ENCODE peak calls at places on chromosomes 7 and 10, in ten cellular contexts. T is fibroblast of lung, R is AG04450, A is Panc1, Q is A673, F is heart right ventricle, S is upper lobe of right lung, O is AG04449, H is astrocyte of the cerebellum, U is uterus. Y is an unnamed sample.

GRCh38 chr7:45573636-45574470 is at the start of gene ADCY1:
- DNase-seq in U (no peak), Q (peak), R (no peak), A (no peak), H (no peak), F (peak), S (no peak), O (no peak), T (no peak), Y (no peak)

GRCh38 chr10:110528224-110528997 is 30.7 kb downstream of the DUSP5 start:
- DNase-seq in R (no peak), S (no peak), O (no peak), A (no peak), F (no peak), H (no peak), Q (peak), U (no peak), T (no peak), Y (no peak)

GRCh38 chr10:19412531-19412930 is 363.9 kb downstream of the MALRD1 start:
- DNase-seq in A (no peak), F (no peak), O (no peak), R (peak), Q (peak), S (no peak), H (peak), U (no peak), T (peak), Y (no peak)

GRCh38 chr10:11246752-11247467 is 229.2 kb downstream of the CELF2 start:
- DNase-seq in F (no peak), Q (no peak), T (no peak), H (no peak), U (no peak), O (no peak), S (no peak), A (no peak), R (no peak), Y (no peak)

GRCh38 chr7:24576171-24577052 is 3.2 kb downstream of the PALS2 start:
- DNase-seq in S (no peak), U (no peak), H (peak), Q (peak), R (peak), F (no peak), O (peak), T (peak), A (peak), Y (peak)

GRCh38 chr7:142882338-142882678 is 3.2 kb downstream of the TRPV6 start:
- DNase-seq in R (no peak), T (no peak), O (no peak), S (no peak), F (no peak), H (no peak), A (no peak), Q (no peak), U (no peak), Y (no peak)

GRCh38 chr10:42544945-42545344 is 93.4 kb downstream of the ZNF33B start:
- DNase-seq in Q (no peak), U (no peak), H (no peak), R (no peak), O (no peak), T (no peak), S (no peak), A (no peak), F (no peak), Y (no peak)

GRCh38 chr7:15199482-15199881 is 296.9 kb upstream of the DGKB start:
- DNase-seq in H (peak), A (no peak), U (no peak), O (no peak), F (no peak), T (peak), Q (peak), R (no peak), S (no peak), Y (no peak)

GRCh38 chr7:46448478-46448877 is 527.4 kb upstream of the IGFBP3 start:
- DNase-seq in S (no peak), U (no peak), Q (no peak), H (no peak), A (no peak), F (no peak), T (no peak), O (no peak), R (no peak), Y (no peak)

DNA sequence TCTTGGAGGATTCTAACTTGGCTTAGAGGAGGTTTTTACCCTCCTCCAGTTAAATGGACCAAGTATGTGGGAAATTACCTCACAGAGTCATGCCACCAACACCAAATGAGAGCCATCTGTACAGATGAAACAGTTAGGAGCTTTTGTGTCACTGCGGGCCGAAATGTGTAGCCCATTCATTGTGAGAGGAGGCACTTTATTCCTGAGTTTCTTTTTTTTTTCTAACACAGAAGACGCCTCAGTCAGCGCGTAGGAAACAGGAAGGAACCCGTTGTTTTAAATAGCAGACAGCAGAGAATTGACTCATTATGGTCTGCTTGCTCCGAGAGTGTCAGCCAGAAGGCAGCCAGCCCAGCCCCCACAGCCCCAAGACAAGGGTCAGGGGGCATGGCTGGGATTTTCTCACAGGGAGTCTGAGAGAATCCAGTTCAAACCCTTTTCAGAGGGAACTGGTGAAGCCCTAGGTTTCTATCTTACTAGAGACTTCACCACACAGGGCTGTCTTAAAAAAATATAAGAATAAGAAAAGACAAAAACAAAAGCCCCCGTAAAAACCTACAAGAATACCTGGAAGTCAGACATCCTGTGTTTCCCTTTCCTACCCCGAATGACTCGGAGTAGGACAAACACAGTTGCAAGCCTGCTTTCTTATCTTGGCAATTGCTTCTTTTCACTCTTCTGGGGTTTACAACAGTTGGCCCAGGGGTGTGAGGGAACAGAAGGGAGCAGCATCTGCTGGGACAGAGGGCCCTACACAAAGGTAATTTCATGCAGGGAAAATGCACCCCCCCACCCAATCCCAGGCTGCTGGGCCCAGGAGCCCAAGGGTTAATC is 220.8 kb downstream of the ARHGAP12 start:
- DNase-seq in S (peak), H (peak), A (no peak), R (peak), F (peak), Q (peak), O (peak), T (peak), U (peak), Y (peak)
- H3K4me3 ChIP-seq in S (peak), H (no peak), A (no peak), R (peak), F (no peak), Q (no peak), O (no peak), T (no peak), U (no peak), Y (no peak)

DNA sequence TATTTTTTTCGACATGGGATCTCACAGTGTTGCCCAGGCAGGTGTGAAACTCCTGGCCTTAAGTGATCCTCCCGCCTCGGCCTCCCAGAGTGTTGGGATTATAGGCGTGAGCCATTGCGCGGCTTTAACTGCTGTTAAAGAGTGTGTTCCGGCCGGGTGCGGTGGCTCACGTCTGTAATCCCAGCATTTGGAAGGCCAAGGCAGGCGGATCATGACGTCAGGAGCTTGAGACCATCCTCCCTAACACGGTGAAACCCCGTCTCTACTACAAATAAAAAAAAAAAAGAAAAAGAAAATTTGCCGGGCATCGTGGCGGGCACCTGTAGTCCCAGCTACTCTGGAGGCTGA is 1.1 kb downstream of the RABGEF1 start:
- DNase-seq in O (no peak), U (no peak), F (no peak), R (no peak), H (no peak), S (no peak), A (no peak), Q (peak), T (peak), Y (no peak)
- TF ChIP-seq CTCF in O (no peak), U (no peak), F (no peak), R (no peak), H (no peak), S (no peak), A (no peak), Q (no peak), T (no peak), Y (no peak)

GRCh38 chr7:140403878-140404564 is at the start of gene RAB19:
- DNase-seq in Q (no peak), S (peak), H (no peak), A (no peak), F (no peak), O (no peak), U (no peak), R (no peak), T (no peak), Y (no peak)
- H3K4me3 ChIP-seq in Q (no peak), S (peak), H (peak), A (peak), F (no peak), O (peak), U (no peak), R (peak), T (no peak), Y (no peak)

DNA sequence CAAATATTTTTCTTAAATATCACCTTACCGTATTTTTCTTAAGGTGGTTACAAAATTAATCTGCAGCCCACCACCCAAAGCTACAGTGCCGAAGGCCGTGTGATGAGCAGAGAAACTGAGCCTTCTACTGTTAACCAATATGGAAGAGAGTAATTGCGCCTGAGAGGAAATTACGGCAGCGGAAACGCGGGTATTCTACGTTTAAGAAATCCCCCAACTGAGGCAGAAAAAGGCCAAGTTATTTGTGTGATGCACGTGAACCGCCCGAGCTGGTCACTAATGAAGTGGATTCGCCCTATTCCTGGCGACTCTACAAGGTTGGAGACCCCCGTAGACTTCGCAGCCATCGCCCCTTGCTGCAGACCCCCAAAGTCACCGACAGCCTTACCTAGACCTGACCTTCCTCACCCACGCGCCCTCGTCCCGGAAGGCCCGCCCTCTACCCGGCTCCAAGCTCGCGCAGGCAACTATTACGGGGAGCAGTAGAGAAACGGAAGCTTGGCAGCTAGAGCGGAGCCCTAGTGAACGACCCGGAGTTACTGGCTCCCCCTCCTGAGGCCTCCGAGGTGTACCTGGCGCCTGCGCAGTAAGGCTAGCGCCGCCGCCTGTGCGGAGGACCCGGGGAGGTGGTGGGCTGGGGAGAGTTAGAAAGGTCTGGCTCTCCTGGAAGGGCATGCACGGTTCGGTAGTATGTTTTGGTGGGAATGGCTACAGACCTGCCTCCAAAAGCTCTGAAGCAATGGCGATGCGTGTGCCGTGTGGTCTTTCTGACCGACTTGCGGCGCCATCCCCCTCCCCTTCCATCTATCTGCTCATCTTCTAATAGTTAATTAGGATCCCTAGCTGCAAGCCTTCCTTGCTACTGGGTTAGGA is at the start of gene MRPS33:
- DNase-seq in A (peak), O (peak), R (peak), S (peak), F (peak), Q (peak), T (peak), H (peak), U (peak), Y (peak)
- TF ChIP-seq CTCF in A (peak), O (peak), R (peak), S (peak), F (peak), Q (peak), T (peak), H (peak), U (peak), Y (peak)

GRCh38 chr7:106416430-106416829 is 131.6 kb upstream of the NAMPT start:
- DNase-seq in U (no peak), R (no peak), H (no peak), S (no peak), F (no peak), O (no peak), T (no peak), A (no peak), Q (no peak), Y (no peak)
- H3K4me3 ChIP-seq in U (no peak), R (no peak), H (no peak), S (no peak), F (no peak), O (no peak), T (no peak), A (no peak), Q (no peak), Y (no peak)